ENCODE peak calls at places on chromosome 17, in ten cellular contexts. K is RWPE2; R is prostate gland; L is Peyer's patch; H is SK-N-MC; B is heart left ventricle; Y is tibial artery; W is tibial nerve; D is esophagus squamous epithelium; F is CD4-positive, alpha-beta T cell. M is an unnamed sample.

GRCh38 chr17:77462101-77462500 is 321.3 kb downstream of the SEC14L1 start:
- DNase-seq in K (no peak), R (no peak), L (peak), H (no peak), B (no peak), Y (no peak), W (no peak), D (no peak), F (no peak), M (no peak)

GRCh38 chr17:34442387-34443111 is 79.5 kb upstream of the CCL1 start:
- DNase-seq in K (no peak), R (no peak), L (no peak), H (no peak), B (peak), Y (no peak), W (no peak), D (no peak), F (no peak), M (no peak)

GRCh38 chr17:67518881-67519280 is 141.8 kb downstream of the PITPNC1 start:
- DNase-seq in K (no peak), R (no peak), L (no peak), H (no peak), B (no peak), Y (no peak), W (no peak), D (no peak), F (no peak), M (no peak)

GRCh38 chr17:44297975-44298374 is 10.4 kb upstream of the RUNDC3A start:
- DNase-seq in K (no peak), R (no peak), L (no peak), H (no peak), B (no peak), Y (no peak), W (no peak), D (no peak), F (no peak), M (no peak)

GRCh38 chr17:33712120-33712519 is 419.0 kb upstream of the ASIC2 start:
- DNase-seq in K (no peak), R (no peak), L (no peak), H (no peak), B (no peak), Y (no peak), W (no peak), D (no peak), F (no peak), M (no peak)

GRCh38 chr17:50363217-50364060 is 9.5 kb downstream of the MRPL27 start:
- DNase-seq in K (no peak), R (no peak), L (no peak), H (no peak), B (no peak), Y (no peak), W (no peak), D (no peak), F (no peak), M (no peak)

GRCh38 chr17:35291802-35292201 is 48.9 kb downstream of the SLFN5 start:
- DNase-seq in K (no peak), R (no peak), L (no peak), H (no peak), B (no peak), Y (no peak), W (no peak), D (no peak), F (no peak), M (no peak)

GRCh38 chr17:28298449-28298848 is 20.6 kb upstream of the TMEM97 start:
- DNase-seq in K (no peak), R (no peak), L (no peak), H (no peak), B (no peak), Y (no peak), W (no peak), D (no peak), F (no peak), M (no peak)

GRCh38 chr17:65037157-65037556 is 19.4 kb downstream of the GNA13 start:
- DNase-seq in K (no peak), R (no peak), L (no peak), H (no peak), B (no peak), Y (no peak), W (no peak), D (no peak), F (no peak), M (no peak)

GRCh38 chr17:48615212-48615962 is at the start of gene HOXB8:
- DNase-seq in K (no peak), R (no peak), L (no peak), H (no peak), B (no peak), Y (no peak), W (no peak), D (no peak), F (no peak), M (no peak)

GRCh38 chr17:70172921-70173320 is 3.6 kb downstream of the KCNJ2 start:
- DNase-seq in K (no peak), R (no peak), L (no peak), H (no peak), B (no peak), Y (no peak), W (no peak), D (no peak), F (no peak), M (no peak)

GRCh38 chr17:19978206-19978802 is 676 bp upstream of the AKAP10 start:
- DNase-seq in K (no peak), R (peak), L (peak), H (no peak), B (no peak), Y (peak), W (no peak), D (no peak), F (peak), M (peak)

GRCh38 chr17:42530952-42531454 is 5.0 kb upstream of the NAGLU start:
- DNase-seq in K (no peak), R (no peak), L (no peak), H (no peak), B (no peak), Y (no peak), W (no peak), D (no peak), F (no peak), M (no peak)
- H3K27ac ChIP-seq in K (peak), R (peak), L (no peak), H (no peak), B (no peak), Y (peak), W (no peak), D (peak), F (no peak), M (peak)

GRCh38 chr17:76027159-76027839 is at the start of gene EVPL:
- DNase-seq in K (peak), R (peak), L (peak), H (no peak), B (no peak), Y (no peak), W (no peak), D (no peak), F (no peak), M (peak)
- H3K27ac ChIP-seq in K (peak), R (peak), L (peak), H (no peak), B (no peak), Y (no peak), W (no peak), D (peak), F (no peak), M (peak)

GRCh38 chr17:40327244-40327666 is 18.3 kb downstream of the RARA start:
- DNase-seq in K (no peak), R (no peak), L (no peak), H (no peak), B (no peak), Y (no peak), W (no peak), D (no peak), F (no peak), M (no peak)

GRCh38 chr17:40326832-40327199 is 17.8 kb downstream of the RARA start:
- DNase-seq in K (no peak), R (no peak), L (no peak), H (no peak), B (peak), Y (no peak), W (no peak), D (no peak), F (no peak), M (peak)

GRCh38 chr17:40325156-40326013 is 16.4 kb downstream of the RARA start:
- DNase-seq in K (no peak), R (no peak), L (no peak), H (no peak), B (no peak), Y (no peak), W (no peak), D (no peak), F (no peak), M (no peak)

GRCh38 chr17:40327735-40328385 is 18.9 kb downstream of the RARA start:
- DNase-seq in K (no peak), R (no peak), L (no peak), H (no peak), B (peak), Y (peak), W (no peak), D (no peak), F (no peak), M (peak)

DNA sequence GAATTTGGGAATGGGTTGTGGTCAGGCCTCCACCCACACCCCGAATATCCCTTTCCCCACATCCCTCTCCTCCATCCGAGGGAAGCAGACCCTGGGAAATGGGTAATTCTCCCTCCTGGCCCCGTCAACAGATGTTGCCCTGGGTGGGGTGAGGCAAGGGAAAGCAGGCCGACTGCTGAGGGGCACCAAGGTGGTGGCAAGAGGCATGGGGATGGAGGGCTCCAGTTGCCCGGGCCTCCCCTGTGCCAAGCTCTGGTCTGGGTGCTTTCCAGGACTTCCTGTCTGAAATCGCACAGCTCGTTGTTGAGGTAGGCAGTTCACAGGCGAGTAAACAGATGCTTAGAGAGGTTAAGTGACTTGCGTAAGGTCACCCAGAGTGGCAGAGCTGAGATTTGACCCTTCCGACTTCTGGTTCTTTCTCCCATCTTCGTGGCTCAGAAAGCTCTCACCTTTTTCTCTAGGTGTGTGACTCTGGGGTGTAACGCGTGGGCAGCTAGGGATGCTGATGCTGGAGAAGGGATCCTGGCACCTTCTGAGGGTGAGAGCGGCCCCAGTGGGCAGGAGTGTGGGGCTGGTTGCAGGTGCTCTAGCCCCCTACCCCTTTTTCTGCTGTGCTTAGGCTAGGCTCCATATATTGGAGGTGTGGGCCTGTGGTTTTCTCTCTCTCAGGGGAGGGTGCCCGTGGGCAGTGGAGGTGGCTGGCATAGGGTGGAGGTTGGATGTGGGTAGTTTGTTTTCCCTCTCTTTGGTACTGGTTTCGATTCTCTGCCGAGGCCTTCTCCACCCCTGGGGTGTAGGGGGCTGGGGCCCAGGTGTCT is 17.2 kb downstream of the RARA start:
- DNase-seq in K (no peak), R (no peak), L (no peak), H (no peak), B (no peak), Y (no peak), W (no peak), D (no peak), F (peak), M (no peak)
- H3K27ac ChIP-seq in K (peak), R (no peak), L (peak), H (peak), B (peak), Y (peak), W (peak), D (peak), F (peak), M (peak)

GRCh38 chr17:45919136-45919535 is 24.8 kb downstream of the MAPT start:
- DNase-seq in K (no peak), R (no peak), L (no peak), H (no peak), B (no peak), Y (no peak), W (no peak), D (no peak), F (no peak), M (no peak)
- H3K27ac ChIP-seq in K (no peak), R (no peak), L (no peak), H (no peak), B (no peak), Y (no peak), W (no peak), D (no peak), F (no peak), M (no peak)

GRCh38 chr17:4335185-4335584 is 31.3 kb downstream of the UBE2G1 start:
- DNase-seq in K (no peak), R (no peak), L (no peak), H (no peak), B (no peak), Y (no peak), W (no peak), D (no peak), F (no peak), M (no peak)

GRCh38 chr17:4332296-4332970 is 34.0 kb downstream of the UBE2G1 start:
- DNase-seq in K (no peak), R (no peak), L (no peak), H (no peak), B (no peak), Y (no peak), W (no peak), D (no peak), F (no peak), M (no peak)

GRCh38 chr17:4334332-4334731 is 32.1 kb downstream of the UBE2G1 start:
- DNase-seq in K (no peak), R (no peak), L (no peak), H (no peak), B (no peak), Y (no peak), W (no peak), D (no peak), F (no peak), M (no peak)

GRCh38 chr17:4333041-4333440 is 33.4 kb downstream of the UBE2G1 start:
- DNase-seq in K (no peak), R (no peak), L (no peak), H (no peak), B (no peak), Y (no peak), W (no peak), D (no peak), F (no peak), M (no peak)

GRCh38 chr17:4334776-4335175 is 31.7 kb downstream of the UBE2G1 start:
- DNase-seq in K (no peak), R (no peak), L (no peak), H (no peak), B (no peak), Y (no peak), W (no peak), D (no peak), F (no peak), M (no peak)
- H3K27ac ChIP-seq in K (no peak), R (no peak), L (no peak), H (peak), B (no peak), Y (no peak), W (no peak), D (peak), F (peak), M (no peak)

GRCh38 chr17:74192950-74193781 is 10.3 kb upstream of the RPL38 start:
- DNase-seq in K (no peak), R (peak), L (peak), H (no peak), B (peak), Y (peak), W (no peak), D (no peak), F (no peak), M (peak)
- H3K27ac ChIP-seq in K (no peak), R (no peak), L (peak), H (no peak), B (no peak), Y (no peak), W (no peak), D (peak), F (no peak), M (no peak)

DNA sequence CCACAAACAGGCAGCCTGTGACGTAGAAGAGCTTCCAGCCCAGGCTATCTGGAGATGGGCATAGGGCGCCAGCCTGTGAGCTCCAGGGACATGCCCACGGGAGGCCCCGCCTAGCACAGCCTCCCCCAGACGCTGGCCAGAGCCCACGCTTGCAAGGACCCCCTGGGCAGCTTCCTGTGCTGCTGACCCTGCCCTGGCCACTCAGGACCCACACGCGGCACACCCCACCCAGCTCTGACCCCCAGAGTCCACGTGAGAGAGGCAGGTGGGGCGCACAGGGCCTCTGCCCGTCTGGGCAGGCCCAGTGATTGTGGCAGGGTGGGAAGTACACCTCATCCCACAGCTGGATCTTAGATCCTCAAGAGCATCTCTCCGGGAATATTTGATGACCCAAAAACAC is 3.9 kb downstream of the CYBC1 start:
- DNase-seq in K (no peak), R (no peak), L (no peak), H (no peak), B (no peak), Y (no peak), W (no peak), D (no peak), F (no peak), M (no peak)
- H3K27ac ChIP-seq in K (no peak), R (no peak), L (no peak), H (no peak), B (no peak), Y (no peak), W (peak), D (no peak), F (no peak), M (no peak)

DNA sequence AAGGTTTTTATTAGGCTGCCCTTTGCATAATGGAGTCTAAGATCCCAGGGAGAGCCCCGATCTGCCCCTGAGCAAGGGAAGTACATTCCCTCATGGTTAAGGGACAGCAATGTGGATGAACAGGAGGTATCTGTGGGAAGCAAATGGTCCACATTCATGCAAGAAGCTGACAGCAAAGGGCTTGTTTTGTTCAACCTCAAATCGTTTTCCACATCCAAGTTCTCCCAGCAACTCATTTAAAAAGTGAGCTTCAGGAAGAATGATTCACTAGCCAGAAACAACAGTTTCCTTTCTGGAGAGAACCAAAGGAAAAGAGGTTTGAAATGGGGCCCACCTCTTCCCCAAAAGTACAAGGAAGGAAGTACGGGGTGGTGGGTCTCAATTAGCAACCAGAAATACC is 9.4 kb downstream of the HSPB9 start:
- DNase-seq in K (no peak), R (no peak), L (no peak), H (no peak), B (no peak), Y (no peak), W (no peak), D (no peak), F (no peak), M (no peak)
- H3K27ac ChIP-seq in K (no peak), R (no peak), L (no peak), H (peak), B (peak), Y (no peak), W (peak), D (peak), F (no peak), M (peak)

GRCh38 chr17:869567-870530 is 87.7 kb downstream of the MRM3 start:
- DNase-seq in K (peak), R (peak), L (no peak), H (no peak), B (peak), Y (peak), W (no peak), D (no peak), F (no peak), M (no peak)
- H3K27ac ChIP-seq in K (peak), R (peak), L (peak), H (no peak), B (peak), Y (peak), W (peak), D (peak), F (no peak), M (peak)

M was measured in colonic mucosa.